ENCODE peak calls at places on chromosomes 12 and 14, in six cellular contexts. One of them, this sample, is unnamed.

GRCh38 chr12:80195143-80195726 is 95.9 kb downstream of the OTOGL start:
- DNase-seq in B cell: no peak
- DNase-seq in NCI-H1105: peak
- DNase-seq in right cardiac atrium: no peak
- DNase-seq in IMR-90: peak
- DNase-seq in COLO829: peak
- DNase-seq in this sample: no peak

GRCh38 chr12:108838194-108839010 is 19.0 kb downstream of the SSH1 start:
- DNase-seq in NCI-H1105: no peak
- DNase-seq in right cardiac atrium: peak
- DNase-seq in IMR-90: peak
- DNase-seq in COLO829: peak
- DNase-seq in B cell: no peak
- DNase-seq in this sample: peak

GRCh38 chr12:31958601-31959000 is 614 bp upstream of the RESF1 start:
- DNase-seq in NCI-H1105: no peak
- DNase-seq in B cell: no peak
- DNase-seq in right cardiac atrium: no peak
- DNase-seq in COLO829: no peak
- DNase-seq in IMR-90: no peak
- DNase-seq in this sample: no peak

GRCh38 chr12:69042557-69042956 is 109.6 kb upstream of the CPM start:
- DNase-seq in right cardiac atrium: no peak
- DNase-seq in COLO829: no peak
- DNase-seq in IMR-90: no peak
- DNase-seq in NCI-H1105: no peak
- DNase-seq in B cell: no peak
- DNase-seq in this sample: no peak

GRCh38 chr12:15090441-15090840 is 117.6 kb downstream of the PDE6H start:
- DNase-seq in IMR-90: no peak
- DNase-seq in NCI-H1105: no peak
- DNase-seq in right cardiac atrium: no peak
- DNase-seq in B cell: no peak
- DNase-seq in COLO829: no peak
- DNase-seq in this sample: no peak

GRCh38 chr12:27293463-27293862 is 39.2 kb upstream of the BMAL2 start:
- DNase-seq in B cell: no peak
- DNase-seq in COLO829: no peak
- DNase-seq in right cardiac atrium: no peak
- DNase-seq in NCI-H1105: no peak
- DNase-seq in IMR-90: peak
- DNase-seq in this sample: no peak

GRCh38 chr12:18158774-18159557 is 69.0 kb upstream of the RERGL start:
- DNase-seq in NCI-H1105: peak
- DNase-seq in COLO829: peak
- DNase-seq in B cell: peak
- DNase-seq in right cardiac atrium: no peak
- DNase-seq in IMR-90: peak
- DNase-seq in this sample: no peak

GRCh38 chr14:94571950-94572349 is 9.3 kb upstream of the SERPINA5 start:
- DNase-seq in COLO829: no peak
- DNase-seq in IMR-90: peak
- DNase-seq in B cell: no peak
- DNase-seq in right cardiac atrium: peak
- DNase-seq in NCI-H1105: no peak
- DNase-seq in this sample: no peak

GRCh38 chr14:68327231-68327630 is 465.6 kb downstream of the ZFP36L1 start:
- DNase-seq in IMR-90: no peak
- DNase-seq in COLO829: no peak
- DNase-seq in NCI-H1105: no peak
- DNase-seq in right cardiac atrium: no peak
- DNase-seq in B cell: no peak
- DNase-seq in this sample: no peak

GRCh38 chr12:121253638-121254335 is 42.7 kb downstream of the CAMKK2 start:
- DNase-seq in IMR-90: no peak
- DNase-seq in right cardiac atrium: no peak
- DNase-seq in B cell: no peak
- DNase-seq in COLO829: no peak
- DNase-seq in NCI-H1105: no peak
- DNase-seq in this sample: no peak

GRCh38 chr14:96102071-96102856 is 63.1 kb downstream of the C14orf132 start:
- DNase-seq in NCI-H1105: no peak
- DNase-seq in B cell: no peak
- DNase-seq in IMR-90: peak
- DNase-seq in COLO829: no peak
- DNase-seq in right cardiac atrium: no peak
- DNase-seq in this sample: no peak

GRCh38 chr14:32022938-32023466 is 54.1 kb upstream of the ARHGAP5 start:
- DNase-seq in B cell: no peak
- DNase-seq in IMR-90: no peak
- DNase-seq in COLO829: no peak
- DNase-seq in NCI-H1105: no peak
- DNase-seq in right cardiac atrium: no peak
- DNase-seq in this sample: no peak